ENCODE peak calls at places on chromosome 7, in nine cellular contexts. Y is GM10248, S is kidney, P is RWPE1, O is dermis microvascular lymphatic vessel endothelial cell, W is RKO, B is upper lobe of right lung, L is HEK293T, G is HuH-7. J is an unnamed sample.

GRCh38 chr7:151503902-151504714 is 15.6 kb downstream of the RHEB start:
- DNase-seq in Y (no peak), S (no peak), P (peak), O (no peak), W (peak), B (no peak), L (no peak), G (no peak), J (no peak)

GRCh38 chr7:148042935-148043334 is 547.6 kb upstream of the C7orf33 start:
- DNase-seq in Y (no peak), S (no peak), P (no peak), O (no peak), W (no peak), B (no peak), L (no peak), G (no peak), J (no peak)

GRCh38 chr7:39184387-39184786 is 206.7 kb downstream of the POU6F2 start:
- DNase-seq in Y (no peak), S (no peak), P (no peak), O (no peak), W (peak), B (no peak), L (peak), G (peak), J (no peak)

GRCh38 chr7:139995034-139995915 is 67.5 kb downstream of the PARP12 start:
- DNase-seq in Y (no peak), S (no peak), P (peak), O (no peak), W (no peak), B (no peak), L (no peak), G (no peak), J (no peak)

GRCh38 chr7:28032738-28033380 is 147.7 kb downstream of the JAZF1 start:
- DNase-seq in Y (no peak), S (no peak), P (no peak), O (no peak), W (no peak), B (no peak), L (no peak), G (no peak), J (no peak)

GRCh38 chr7:7944619-7945282 is 23.8 kb upstream of the GLCCI1 start:
- DNase-seq in Y (peak), S (peak), P (no peak), O (no peak), W (no peak), B (no peak), L (no peak), G (no peak), J (no peak)

GRCh38 chr7:20865684-20866083 is 79.0 kb upstream of the SP8 start:
- DNase-seq in Y (no peak), S (no peak), P (no peak), O (no peak), W (no peak), B (no peak), L (no peak), G (no peak), J (no peak)

GRCh38 chr7:33968591-33968990 is 63.3 kb downstream of the BMPER start:
- DNase-seq in Y (no peak), S (no peak), P (no peak), O (no peak), W (no peak), B (no peak), L (no peak), G (no peak), J (no peak)

GRCh38 chr7:107995184-107996071 is 7.5 kb downstream of the LAMB1 start:
- DNase-seq in Y (no peak), S (no peak), P (peak), O (peak), W (peak), B (no peak), L (peak), G (peak), J (no peak)

GRCh38 chr7:96238474-96238873 is 83.4 kb downstream of the SLC25A13 start:
- DNase-seq in Y (no peak), S (no peak), P (no peak), O (no peak), W (no peak), B (no peak), L (no peak), G (no peak), J (no peak)

GRCh38 chr7:30032310-30033125 is 4.3 kb downstream of the PLEKHA8 start:
- DNase-seq in Y (no peak), S (no peak), P (no peak), O (no peak), W (no peak), B (no peak), L (no peak), G (no peak), J (no peak)

GRCh38 chr7:462173-463103 is 57.2 kb downstream of the PDGFA start:
- DNase-seq in Y (no peak), S (peak), P (no peak), O (no peak), W (no peak), B (peak), L (no peak), G (no peak), J (no peak)

GRCh38 chr7:112481833-112482669 is 1.3 kb downstream of the LSMEM1 start:
- DNase-seq in Y (no peak), S (peak), P (peak), O (no peak), W (peak), B (no peak), L (no peak), G (no peak), J (peak)

GRCh38 chr7:143411976-143412708 is 3.5 kb upstream of the EPHA1 start:
- DNase-seq in Y (no peak), S (no peak), P (no peak), O (no peak), W (no peak), B (no peak), L (no peak), G (no peak), J (no peak)

GRCh38 chr7:99386584-99387238 is 12.2 kb downstream of the ARPC1B start:
- DNase-seq in Y (no peak), S (peak), P (no peak), O (no peak), W (peak), B (no peak), L (peak), G (peak), J (no peak)

GRCh38 chr7:8155836-8156235 is 106.1 kb downstream of the ICA1 start:
- DNase-seq in Y (no peak), S (no peak), P (no peak), O (no peak), W (no peak), B (no peak), L (no peak), G (no peak), J (no peak)

GRCh38 chr7:51785171-51785570 is 468.6 kb upstream of the COBL start:
- DNase-seq in Y (no peak), S (no peak), P (peak), O (no peak), W (peak), B (no peak), L (no peak), G (no peak), J (no peak)

GRCh38 chr7:104267701-104268368 is 60.0 kb upstream of the ORC5 start:
- DNase-seq in Y (no peak), S (no peak), P (peak), O (peak), W (peak), B (no peak), L (peak), G (peak), J (no peak)

GRCh38 chr7:68038621-68039314 is 1042.1 kb downstream of the TYW1 start:
- DNase-seq in Y (no peak), S (no peak), P (peak), O (no peak), W (peak), B (no peak), L (no peak), G (no peak), J (no peak)

GRCh38 chr7:28484276-28484675 is 72.0 kb downstream of the CREB5 start:
- DNase-seq in Y (no peak), S (no peak), P (no peak), O (no peak), W (no peak), B (no peak), L (no peak), G (no peak), J (no peak)

GRCh38 chr7:114645451-114645850 is 230.8 kb downstream of the FOXP2 start:
- DNase-seq in Y (no peak), S (no peak), P (no peak), O (no peak), W (peak), B (no peak), L (no peak), G (no peak), J (no peak)

GRCh38 chr7:81256991-81257390 is 338.1 kb upstream of the SEMA3C start:
- DNase-seq in Y (no peak), S (no peak), P (no peak), O (no peak), W (peak), B (no peak), L (peak), G (no peak), J (no peak)

GRCh38 chr7:3957735-3958491 is 656.9 kb downstream of the SDK1 start:
- DNase-seq in Y (no peak), S (no peak), P (no peak), O (no peak), W (no peak), B (no peak), L (no peak), G (no peak), J (no peak)

GRCh38 chr7:113247198-113247597 is 128.8 kb upstream of the SMIM30 start:
- DNase-seq in Y (no peak), S (no peak), P (no peak), O (no peak), W (no peak), B (no peak), L (no peak), G (no peak), J (no peak)

GRCh38 chr7:155517969-155518368 is 28.4 kb downstream of the CNPY1 start:
- DNase-seq in Y (no peak), S (peak), P (no peak), O (no peak), W (no peak), B (peak), L (no peak), G (no peak), J (no peak)

GRCh38 chr7:106111671-106112117 is 418 bp downstream of the SYPL1 start:
- DNase-seq in Y (peak), S (peak), P (peak), O (peak), W (peak), B (peak), L (peak), G (no peak), J (peak)

GRCh38 chr7:13841284-13841683 is 148.2 kb downstream of the ETV1 start:
- DNase-seq in Y (no peak), S (no peak), P (no peak), O (no peak), W (no peak), B (no peak), L (no peak), G (peak), J (no peak)

GRCh38 chr7:138797715-138798320 is at the start of the genes ATP6V0A4 and TMEM213:
- DNase-seq in Y (no peak), S (peak), P (no peak), O (no peak), W (no peak), B (peak), L (no peak), G (no peak), J (no peak)

GRCh38 chr7:151699920-151700319 is 177.0 kb downstream of the PRKAG2 start:
- DNase-seq in Y (no peak), S (peak), P (no peak), O (no peak), W (no peak), B (no peak), L (no peak), G (no peak), J (no peak)

GRCh38 chr7:138663741-138664710 is 37.1 kb downstream of the SVOPL start:
- DNase-seq in Y (no peak), S (peak), P (peak), O (no peak), W (no peak), B (peak), L (peak), G (no peak), J (no peak)

GRCh38 chr7:16066805-16067459 is 354.4 kb downstream of the CRPPA start:
- DNase-seq in Y (no peak), S (no peak), P (no peak), O (no peak), W (no peak), B (no peak), L (no peak), G (no peak), J (no peak)

GRCh38 chr7:96250776-96251361 is 71.0 kb downstream of the SLC25A13 start:
- DNase-seq in Y (no peak), S (no peak), P (no peak), O (no peak), W (no peak), B (no peak), L (no peak), G (no peak), J (no peak)

GRCh38 chr7:115779561-115779960 is 251.0 kb downstream of the TFEC start:
- DNase-seq in Y (no peak), S (no peak), P (no peak), O (no peak), W (peak), B (no peak), L (no peak), G (no peak), J (no peak)

GRCh38 chr7:102897856-102898531 is 14.8 kb upstream of the LRRC17 start:
- DNase-seq in Y (no peak), S (peak), P (no peak), O (no peak), W (no peak), B (no peak), L (no peak), G (no peak), J (no peak)

GRCh38 chr7:33905389-33906032 is at the start of gene BMPER:
- DNase-seq in Y (peak), S (peak), P (peak), O (no peak), W (no peak), B (peak), L (peak), G (peak), J (no peak)